ENCODE peak calls at places on chromosome 9, in ten cellular contexts. B is Right ventricle myocardium inferior; S is stimulated activated CD8-positive, alpha-beta memory T cell treated with anti-CD3 and anti-CD28 coated beads, Interleukin-7, amount 100 ng/mL, for 1 hour; V is foreskin melanocyte; O is GM19239; Q is A673; H is DMS153; L is BJ; M is NCI-H2029; N is activated CD4-positive, alpha-beta T cell treated with anti-CD3 and anti-CD28 coated beads, Interleukin-2, amount 10 ng/mL, durations not matched to agents 7 days and 5 days. X is an unnamed sample.

GRCh38 chr9:132044176-132044880 is 35.3 kb downstream of the MED27 start:
- DNase-seq in B (no peak), S (no peak), V (no peak), O (no peak), Q (no peak), H (no peak), L (no peak), M (no peak), N (no peak), X (peak; percentile 63)

GRCh38 chr9:100111235-100111634 is 12.2 kb downstream of the INVS start:
- DNase-seq in B (peak; percentile 90), S (no peak), V (peak; percentile 95), O (no peak), Q (peak; percentile 96), H (peak; percentile 8), L (peak; percentile 88), M (peak; percentile 60), N (no peak), X (peak; percentile 97)

GRCh38 chr9:75488714-75489100 is 400.4 kb downstream of the OSTF1 start:
- DNase-seq in B (peak; percentile 45), S (no peak), V (no peak), O (no peak), Q (no peak), H (no peak), L (no peak), M (no peak), N (no peak), X (no peak)

GRCh38 chr9:99075246-99075912 is 29.5 kb upstream of the TGFBR1 start:
- DNase-seq in B (no peak), S (no peak), V (no peak), O (no peak), Q (no peak), H (no peak), L (no peak), M (no peak), N (no peak), X (no peak)

GRCh38 chr9:111588846-111589245 is 10.6 kb downstream of the PTGR1 start:
- DNase-seq in B (no peak), S (no peak), V (no peak), O (no peak), Q (no peak), H (no peak), L (no peak), M (no peak), N (no peak), X (no peak)

GRCh38 chr9:107248714-107249113 is 34.4 kb upstream of the RAD23B start:
- DNase-seq in B (no peak), S (no peak), V (no peak), O (no peak), Q (no peak), H (no peak), L (no peak), M (no peak), N (no peak), X (no peak)

GRCh38 chr9:132647355-132647754 is 22.4 kb downstream of the DDX31 start:
- DNase-seq in B (no peak), S (no peak), V (peak; percentile 98), O (no peak), Q (no peak), H (no peak), L (peak; percentile 98), M (no peak), N (no peak), X (peak; percentile 93)

GRCh38 chr9:127794001-127794791 is 8.4 kb downstream of the CDK9 start:
- DNase-seq in B (no peak), S (no peak), V (no peak), O (no peak), Q (no peak), H (no peak), L (no peak), M (no peak), N (no peak), X (no peak)

GRCh38 chr9:127419306-127419705 is 4.9 kb upstream of the ZNF79 start:
- DNase-seq in B (no peak), S (no peak), V (no peak), O (no peak), Q (no peak), H (no peak), L (no peak), M (no peak), N (no peak), X (no peak)

GRCh38 chr9:132268725-132269352 is 85.9 kb downstream of the SETX start:
- DNase-seq in B (no peak), S (peak; percentile 45), V (no peak), O (peak; percentile 46), Q (peak; percentile 78), H (peak; percentile 62), L (no peak), M (peak; percentile 42), N (peak; percentile 83), X (peak; percentile 49)

GRCh38 chr9:21941337-21941995 is 52.7 kb downstream of the CDKN2A start:
- DNase-seq in B (no peak), S (no peak), V (no peak), O (no peak), Q (no peak), H (no peak), L (no peak), M (no peak), N (no peak), X (no peak)

GRCh38 chr9:129162901-129163670 is 15.0 kb downstream of the IER5L start:
- DNase-seq in B (no peak), S (no peak), V (no peak), O (no peak), Q (no peak), H (no peak), L (no peak), M (no peak), N (no peak), X (no peak)

GRCh38 chr9:27591093-27591492 is 17.8 kb upstream of the C9orf72 start:
- DNase-seq in B (no peak), S (no peak), V (no peak), O (no peak), Q (no peak), H (no peak), L (no peak), M (no peak), N (no peak), X (no peak)

GRCh38 chr9:136255896-136256890 is 10.6 kb upstream of the QSOX2 start:
- DNase-seq in B (peak; percentile 53), S (no peak), V (no peak), O (no peak), Q (peak; percentile 45), H (no peak), L (no peak), M (no peak), N (no peak), X (no peak)

GRCh38 chr9:133246507-133247390 is 28.3 kb downstream of the ABO start:
- DNase-seq in B (peak; percentile 50), S (no peak), V (no peak), O (no peak), Q (no peak), H (no peak), L (no peak), M (no peak), N (no peak), X (no peak)

GRCh38 chr9:979983-980382 is 3.5 kb downstream of the DMRT3 start:
- DNase-seq in B (no peak), S (no peak), V (no peak), O (no peak), Q (no peak), H (no peak), L (no peak), M (no peak), N (no peak), X (no peak)

GRCh38 chr9:69601698-69602097 is 70.5 kb downstream of the APBA1 start:
- DNase-seq in B (no peak), S (no peak), V (no peak), O (no peak), Q (no peak), H (no peak), L (no peak), M (no peak), N (no peak), X (no peak)

GRCh38 chr9:78695521-78695920 is 398.6 kb downstream of the PSAT1 start:
- DNase-seq in B (no peak), S (no peak), V (no peak), O (no peak), Q (no peak), H (peak; percentile 55), L (no peak), M (peak; percentile 7), N (no peak), X (no peak)

GRCh38 chr9:113598883-113599282 is 135.4 kb downstream of the RGS3 start:
- DNase-seq in B (no peak), S (no peak), V (no peak), O (no peak), Q (no peak), H (no peak), L (no peak), M (no peak), N (no peak), X (no peak)

GRCh38 chr9:37415011-37415719 is 7.3 kb upstream of the GRHPR start:
- DNase-seq in B (no peak), S (peak; percentile 59), V (peak; percentile 69), O (no peak), Q (peak; percentile 89), H (peak; percentile 33), L (no peak), M (peak; percentile 84), N (peak; percentile 83), X (peak; percentile 77)

GRCh38 chr9:91164724-91165520 is 196.8 kb downstream of the AUH start:
- DNase-seq in B (peak; percentile 84), S (peak; percentile 32), V (peak; percentile 86), O (no peak), Q (no peak), H (no peak), L (peak; percentile 89), M (no peak), N (peak; percentile 83), X (peak; percentile 88)

GRCh38 chr9:15509931-15510788 is 610 bp downstream of the PSIP1 start:
- DNase-seq in B (no peak), S (peak; percentile 37), V (no peak), O (no peak), Q (peak; percentile 29), H (no peak), L (no peak), M (no peak), N (peak; percentile 70), X (no peak)